ENCODE peak calls at places on chromosomes 4 and X, in six cellular contexts. G is IMR-90, U is HCT116, T is hepatocyte, Z is H1, L is MM.1S. W is an unnamed sample.
A peak's percentile ranks its signal among the peaks of the same experiment; 100 is the strongest.

GRCh38 chrX:150984164-150984824 is 1.2 kb downstream of the HMGB3 start:
- DNase-seq in G (no peak), U (no peak), L (no peak), Z (no peak), T (peak; percentile 37), W (no peak)

GRCh38 chr4:14749910-14750309 is 252.4 kb upstream of the CPEB2 start:
- DNase-seq in G (no peak), T (peak; percentile 16), Z (no peak), L (no peak), U (no peak), W (peak; percentile 1)

GRCh38 chr4:86664959-86665358 is 70.8 kb downstream of the PTPN13 start:
- DNase-seq in G (peak; percentile 77), U (no peak), T (no peak), L (no peak), Z (peak; percentile 5), W (peak; percentile 95)

GRCh38 chrX:8971116-8971515 is 62.8 kb downstream of the FAM9B start:
- DNase-seq in Z (no peak), U (peak; percentile 13), L (peak; percentile 67), T (peak; percentile 33), G (peak; percentile 67), W (peak; percentile 15)

GRCh38 chrX:10569946-10570345 is 50.4 kb downstream of the MID1 start:
- DNase-seq in Z (no peak), L (no peak), G (peak; percentile 65), T (no peak), U (no peak), W (peak; percentile 58)

GRCh38 chrX:139823806-139824205 is 109.0 kb downstream of the ATP11C start:
- DNase-seq in U (no peak), Z (no peak), G (peak; percentile 25), T (no peak), L (no peak), W (peak; percentile 29)

GRCh38 chr4:75845992-75846391 is 56.3 kb downstream of the PPEF2 start:
- DNase-seq in T (no peak), L (no peak), U (no peak), Z (no peak), G (peak; percentile 61), W (peak; percentile 57)

GRCh38 chr4:176339936-176340761 is 20.4 kb downstream of the SPCS3 start:
- DNase-seq in Z (no peak), U (no peak), G (no peak), T (no peak), L (no peak), W (no peak)

GRCh38 chr4:180150818-180151217 is 2092.4 kb upstream of the TENM3 start:
- DNase-seq in T (no peak), Z (no peak), L (peak; percentile 17), G (peak; percentile 12), U (peak; percentile 8), W (no peak)

GRCh38 chr4:25654031-25654970 is 1.4 kb upstream of the SLC34A2 start:
- DNase-seq in L (no peak), U (no peak), T (no peak), G (no peak), Z (no peak), W (peak; percentile 18)

GRCh38 chr4:181261279-181261678 is 981.9 kb upstream of the TENM3 start:
- DNase-seq in G (peak; percentile 32), L (no peak), T (peak; percentile 31), U (no peak), Z (no peak), W (peak; percentile 34)

GRCh38 chr4:8504279-8505007 is 63.9 kb downstream of the TRMT44 start:
- DNase-seq in Z (no peak), T (no peak), U (no peak), G (no peak), L (no peak), W (no peak)

GRCh38 chr4:188372051-188372450 is 232.8 kb downstream of the TRIML1 start:
- DNase-seq in Z (no peak), G (peak; percentile 73), U (peak; percentile 13), L (no peak), T (no peak), W (no peak)

GRCh38 chr4:15349426-15349825 is 78.4 kb upstream of the C1QTNF7 start:
- DNase-seq in T (no peak), U (no peak), G (no peak), L (no peak), Z (no peak), W (peak; percentile 18)

GRCh38 chr4:39037491-39037825 is 5.2 kb upstream of the TMEM156 start:
- DNase-seq in U (no peak), L (no peak), G (peak; percentile 68), Z (no peak), T (peak; percentile 23), W (peak; percentile 72)

GRCh38 chrX:151773434-151773833 is 38.9 kb downstream of the CNGA2 start:
- DNase-seq in L (no peak), G (no peak), T (no peak), Z (no peak), U (no peak), W (no peak)

GRCh38 chr4:4395849-4396627 is 9.1 kb downstream of the NSG1 start:
- DNase-seq in T (peak; percentile 53), L (no peak), Z (no peak), G (peak; percentile 53), U (no peak), W (peak; percentile 6)

GRCh38 chr4:133156556-133156955 is 7.5 kb downstream of the PCDH10 start:
- DNase-seq in T (no peak), Z (no peak), U (no peak), L (no peak), G (no peak), W (no peak)

GRCh38 chr4:123452585-123452984 is 56.0 kb downstream of the SPRY1 start:
- DNase-seq in T (peak; percentile 32), U (no peak), G (peak; percentile 98), Z (no peak), L (no peak), W (peak; percentile 85)

GRCh38 chrX:39730671-39731389 is 366.9 kb downstream of the BCOR start:
- DNase-seq in G (peak; percentile 88), U (no peak), L (peak; percentile 27), T (peak; percentile 88), Z (peak; percentile 60), W (peak; percentile 92)

GRCh38 chrX:111410451-111410850 is 1.5 kb downstream of the DCX start:
- DNase-seq in L (no peak), U (no peak), Z (no peak), G (no peak), T (no peak), W (no peak)

DNA sequence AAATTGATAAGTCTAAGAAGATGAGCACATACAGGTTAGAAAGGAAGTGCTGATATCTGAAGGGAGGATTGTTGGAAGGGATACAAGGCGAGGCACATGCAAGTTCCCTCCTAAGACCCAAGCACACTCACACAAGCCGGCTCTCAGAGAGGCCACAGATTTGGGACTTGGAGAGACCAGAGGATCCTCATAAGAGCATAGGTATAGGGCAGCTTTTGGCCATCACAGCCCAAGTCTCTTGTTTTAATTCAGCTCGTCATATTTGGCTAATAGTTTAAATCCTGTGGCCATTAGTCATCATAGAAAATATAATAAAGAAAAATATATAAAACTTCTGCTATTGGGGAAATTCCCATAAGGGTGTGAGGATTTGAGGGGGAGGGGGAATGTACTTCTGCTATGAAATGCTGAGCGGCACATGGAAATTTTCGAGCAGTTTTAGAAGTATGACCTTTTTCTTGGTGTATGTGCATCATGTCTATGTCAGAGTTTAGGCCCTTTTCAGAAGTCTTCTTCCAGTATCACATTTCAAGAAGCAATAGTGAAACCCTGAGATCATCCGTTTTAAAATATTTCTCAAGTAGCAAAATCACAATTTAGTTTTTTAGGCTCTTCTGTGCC is 97.7 kb downstream of the NFKB1 start:
- DNase-seq in T (no peak), G (peak; percentile 55), L (no peak), Z (no peak), U (no peak), W (peak; percentile 26)
- H3K4me2 ChIP-seq in T (no peak overlapping the region), G (no peak overlapping the region), L (no peak overlapping the region), Z (no peak overlapping the region), U (no peak overlapping the region), W (peak overlapping the region; percentile 6)

GRCh38 chrX:56802921-56803848 is 74.1 kb downstream of the NBDY start:
- DNase-seq in G (peak; percentile 76), L (peak; percentile 81), Z (peak; percentile 36), T (peak; percentile 61), U (no peak), W (peak; percentile 42)
- TF ChIP-seq CTCF in G (peak; percentile 74), L (peak; percentile 51), Z (peak; percentile 46), T (peak; percentile 60), U (no peak), W (peak; percentile 33)

DNA sequence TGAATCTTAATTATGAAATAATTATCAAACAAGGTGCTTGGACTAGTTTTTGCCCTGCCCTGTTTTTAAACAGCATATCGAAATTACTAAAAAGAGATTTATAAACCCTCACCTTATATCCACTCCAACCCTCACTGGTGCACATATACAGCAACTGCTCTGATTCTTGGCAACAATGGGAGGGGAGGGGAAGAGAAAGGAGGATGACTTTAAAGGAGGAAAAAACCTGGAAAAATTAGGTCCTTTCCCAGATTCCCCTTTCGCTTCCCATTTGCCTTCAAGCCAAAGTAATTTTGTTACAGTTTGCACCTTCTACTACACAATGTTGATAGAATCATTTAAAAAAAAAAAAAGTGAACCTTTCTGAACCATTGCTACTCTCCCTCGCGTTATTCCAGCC is 745 bp upstream of the MAB21L2 start:
- DNase-seq in U (no peak), L (no peak), T (no peak), Z (no peak), G (no peak), W (no peak)
- H3K27me3 ChIP-seq in U (no peaks in the 10 kb centered on the region), L (no peaks in the 10 kb centered on the region), T (peaks cover 68% of the 10 kb centered on the region), Z (peaks cover 21% of the 10 kb centered on the region), G (no peaks in the 10 kb centered on the region), W (peaks cover 5% of the 10 kb centered on the region)

DNA sequence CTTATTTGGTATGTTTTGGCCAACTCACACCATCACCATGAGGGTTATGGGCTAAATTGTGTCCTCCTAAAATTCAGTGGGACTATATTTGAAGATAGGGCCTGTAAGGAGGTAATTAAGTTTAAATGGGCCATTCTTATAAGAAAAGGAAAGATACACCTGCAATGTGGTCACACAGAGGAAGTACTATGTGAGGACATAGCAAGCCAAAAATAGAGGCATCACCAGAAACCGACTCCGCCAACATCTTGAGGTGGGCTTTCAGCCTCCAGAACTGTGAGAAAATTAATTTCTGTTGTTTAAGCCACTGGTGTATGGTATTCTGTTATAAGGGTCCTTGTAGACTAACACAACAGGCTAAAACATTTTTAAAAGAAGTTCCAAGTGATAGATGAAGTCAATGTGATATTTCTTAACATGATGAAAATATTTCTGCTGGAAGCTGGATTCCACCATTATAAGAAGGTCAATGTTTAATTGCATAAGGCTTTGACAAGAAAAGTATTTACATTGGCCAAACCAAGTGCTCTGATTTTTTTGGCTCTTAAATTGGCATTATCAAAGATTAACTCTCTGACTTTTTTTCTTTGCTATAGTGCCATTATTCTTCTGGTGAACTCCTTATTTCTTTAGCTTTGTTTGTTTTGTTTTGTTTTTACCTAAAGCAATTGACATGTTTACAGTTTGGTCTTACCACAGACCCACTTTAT is 540.9 kb downstream of the PPARGC1A start:
- DNase-seq in L (peak; percentile 82), Z (no peak), U (no peak), G (no peak), T (no peak), W (no peak)
- H3K4me2 ChIP-seq in L (peak overlapping the region; percentile 55), Z (no peak overlapping the region), U (no peak overlapping the region), G (no peak overlapping the region), T (no peak overlapping the region), W (no peak overlapping the region)

GRCh38 chr4:82462415-82462831 is 32.0 kb downstream of the ENOPH1 start:
- DNase-seq in G (peak; percentile 86), L (peak; percentile 77), U (peak; percentile 73), Z (peak; percentile 64), T (peak; percentile 93), W (peak; percentile 46)
- TF ChIP-seq CTCF in G (peak; percentile 81), L (peak; percentile 55), U (peak; percentile 44), Z (peak; percentile 74), T (peak; percentile 98), W (peak; percentile 72)